ENCODE peak calls at places on chromosomes 4 and X, in seven cellular contexts. T is NCI-H82, I is activated T-cell treated with anti-CD3 and anti-CD28 coated beads for 1 hour, U is epithelial cell of prostate, A is SK-N-SH, Z is anterior cingulate cortex, F is SK-N-DZ. B is an unnamed sample.

GRCh38 chr4:5988086-5988845 is 30.0 kb downstream of the C4orf50 start:
- DNase-seq in T (no peak), I (no peak), U (no peak), A (no peak), Z (no peak), F (no peak), B (no peak)

GRCh38 chr4:8744083-8744805 is 127.4 kb downstream of the HMX1 start:
- DNase-seq in T (no peak), I (no peak), U (no peak), A (peak), Z (no peak), F (no peak), B (no peak)

GRCh38 chrX:15269618-15270521 is at the start of gene ASB9:
- DNase-seq in T (no peak), I (no peak), U (peak), A (peak), Z (no peak), F (no peak), B (peak)

GRCh38 chr4:78560296-78560963 is 8.9 kb downstream of the ANXA3 start:
- DNase-seq in T (no peak), I (no peak), U (no peak), A (no peak), Z (no peak), F (no peak), B (no peak)

GRCh38 chrX:133586443-133586842 is 171.2 kb upstream of the GPC4 start:
- DNase-seq in T (no peak), I (no peak), U (no peak), A (no peak), Z (no peak), F (no peak), B (no peak)

GRCh38 chr4:681736-682451 is 7.1 kb downstream of the SLC49A3 start:
- DNase-seq in T (peak), I (no peak), U (no peak), A (peak), Z (no peak), F (no peak), B (peak)

GRCh38 chr4:41670530-41670929 is 78.0 kb downstream of the PHOX2B start:
- DNase-seq in T (no peak), I (no peak), U (no peak), A (no peak), Z (no peak), F (no peak), B (peak)

GRCh38 chrX:39930777-39931553 is 166.8 kb downstream of the BCOR start:
- DNase-seq in T (no peak), I (no peak), U (no peak), A (no peak), Z (no peak), F (no peak), B (no peak)

GRCh38 chr4:60729194-60729593 is 470.9 kb upstream of the ADGRL3 start:
- DNase-seq in T (no peak), I (no peak), U (no peak), A (no peak), Z (no peak), F (no peak), B (no peak)

GRCh38 chr4:17762705-17763104 is 18.7 kb downstream of the FAM184B start:
- DNase-seq in T (peak), I (no peak), U (peak), A (no peak), Z (no peak), F (no peak), B (peak)

GRCh38 chr4:6965329-6965728 is 55.7 kb downstream of the TBC1D14 start:
- DNase-seq in T (peak), I (no peak), U (no peak), A (no peak), Z (no peak), F (no peak), B (no peak)

GRCh38 chrX:148601034-148601433 is 100.6 kb downstream of the AFF2 start:
- DNase-seq in T (peak), I (no peak), U (no peak), A (no peak), Z (no peak), F (no peak), B (no peak)

GRCh38 chrX:40511258-40511657 is 69.5 kb upstream of the ATP6AP2 start:
- DNase-seq in T (no peak), I (no peak), U (no peak), A (no peak), Z (no peak), F (no peak), B (no peak)

GRCh38 chr4:180091710-180092109 is 2151.5 kb upstream of the TENM3 start:
- DNase-seq in T (no peak), I (no peak), U (no peak), A (no peak), Z (no peak), F (no peak), B (no peak)

GRCh38 chr4:1361391-1361790 is 14.4 kb downstream of the UVSSA start:
- DNase-seq in T (no peak), I (no peak), U (no peak), A (no peak), Z (no peak), F (no peak), B (no peak)

GRCh38 chr4:94516999-94517398 is 65.3 kb downstream of the PDLIM5 start:
- DNase-seq in T (no peak), I (no peak), U (peak), A (no peak), Z (no peak), F (no peak), B (no peak)

B was measured in BE2C.